ENCODE peak calls at places on chromosomes 5 and 9, in nine cellular contexts. M is left ventricle myocardium inferior; K is heart left ventricle; Z is neural progenitor cell; Y is ovary; D is CD4-positive, alpha-beta T cell; E is Peyer's patch; F is suprapubic skin; V is uterus. I is an unnamed sample.

GRCh38 chr5:96967400-96967799 is 31.5 kb downstream of the LNPEP start:
- DNase-seq in M (no peak), K (no peak), Z (no peak), Y (no peak), D (no peak), E (no peak), F (no peak), V (no peak), I (no peak)

GRCh38 chr9:108622467-108622866 is 233.3 kb downstream of the ACTL7B start:
- DNase-seq in M (no peak), K (no peak), Z (no peak), Y (no peak), D (no peak), E (no peak), F (no peak), V (no peak), I (no peak)

GRCh38 chr9:374726-375125 is 160.1 kb downstream of the DOCK8 start:
- DNase-seq in M (no peak), K (no peak), Z (no peak), Y (no peak), D (no peak), E (no peak), F (no peak), V (no peak), I (no peak)

GRCh38 chr5:77852068-77852513 is 76.0 kb upstream of the TBCA start:
- DNase-seq in M (no peak), K (no peak), Z (no peak), Y (no peak), D (no peak), E (no peak), F (no peak), V (no peak), I (no peak)

GRCh38 chr5:150283904-150284303 is 5.7 kb downstream of the CAMK2A start:
- DNase-seq in M (no peak), K (no peak), Z (no peak), Y (no peak), D (no peak), E (no peak), F (no peak), V (no peak), I (no peak)

GRCh38 chr5:138653502-138653901 is 78.3 kb upstream of the HSPA9 start:
- DNase-seq in M (no peak), K (no peak), Z (no peak), Y (no peak), D (no peak), E (no peak), F (no peak), V (no peak), I (no peak)

GRCh38 chr5:173196133-173196952 is 38.7 kb downstream of the NKX2-5 start:
- DNase-seq in M (peak; percentile 50), K (peak; percentile 32), Z (no peak), Y (no peak), D (no peak), E (no peak), F (no peak), V (no peak), I (no peak)

GRCh38 chr5:181188700-181189362 is 16.2 kb downstream of the TRIM7 start:
- DNase-seq in M (peak; percentile 57), K (peak; percentile 79), Z (peak; percentile 86), Y (peak; percentile 76), D (peak; percentile 77), E (peak; percentile 82), F (peak; percentile 88), V (peak; percentile 78), I (peak; percentile 73)

GRCh38 chr5:143002459-143003327 is 232.5 kb downstream of the ARHGAP26 start:
- DNase-seq in M (no peak), K (peak; percentile 41), Z (peak; percentile 30), Y (no peak), D (peak; percentile 41), E (no peak), F (no peak), V (no peak), I (peak; percentile 35)

GRCh38 chr9:132662152-132662945 is 7.4 kb downstream of the DDX31 start:
- DNase-seq in M (no peak), K (no peak), Z (no peak), Y (no peak), D (no peak), E (no peak), F (no peak), V (no peak), I (no peak)

GRCh38 chr9:76576344-76576743 is 117.4 kb downstream of the GCNT1 start:
- DNase-seq in M (no peak), K (peak; percentile 25), Z (no peak), Y (no peak), D (peak; percentile 24), E (no peak), F (no peak), V (no peak), I (peak; percentile 58)

GRCh38 chr5:57499262-57500050 is 16.8 kb upstream of the ACTBL2 start:
- DNase-seq in M (no peak), K (peak; percentile 31), Z (peak; percentile 70), Y (no peak), D (no peak), E (no peak), F (no peak), V (no peak), I (no peak)

GRCh38 chr5:154058055-154059038 is 19.6 kb downstream of the MFAP3 start:
- DNase-seq in M (no peak), K (no peak), Z (no peak), Y (no peak), D (no peak), E (no peak), F (no peak), V (no peak), I (no peak)
- H3K27ac ChIP-seq in M (no peak overlapping the region), K (no peak overlapping the region), Z (no peak overlapping the region), Y (no peak overlapping the region), D (no peak overlapping the region), E (no peak overlapping the region), F (no peak overlapping the region), V (no peak overlapping the region), I (no peak overlapping the region)

GRCh38 chr5:80655231-80655784 is 525 bp upstream of the DHFR start:
- DNase-seq in M (no peak), K (no peak), Z (no peak), Y (no peak), D (no peak), E (no peak), F (no peak), V (no peak), I (no peak)

GRCh38 chr5:80654054-80654390 is 430 bp upstream of the MSH3 start:
- DNase-seq in M (no peak), K (no peak), Z (peak; percentile 35), Y (no peak), D (no peak), E (peak; percentile 83), F (no peak), V (no peak), I (peak; percentile 20)

GRCh38 chr5:80659111-80659510 is 4.3 kb upstream of the DHFR start:
- DNase-seq in M (no peak), K (no peak), Z (no peak), Y (no peak), D (no peak), E (no peak), F (no peak), V (no peak), I (no peak)

GRCh38 chr5:80654391-80655230 is at the start of the genes DHFR and MSH3:
- DNase-seq in M (peak; percentile 91), K (peak; percentile 85), Z (peak; percentile 95), Y (peak; percentile 93), D (peak; percentile 87), E (peak; percentile 93), F (peak; percentile 88), V (peak; percentile 85), I (peak; percentile 88)

DNA sequence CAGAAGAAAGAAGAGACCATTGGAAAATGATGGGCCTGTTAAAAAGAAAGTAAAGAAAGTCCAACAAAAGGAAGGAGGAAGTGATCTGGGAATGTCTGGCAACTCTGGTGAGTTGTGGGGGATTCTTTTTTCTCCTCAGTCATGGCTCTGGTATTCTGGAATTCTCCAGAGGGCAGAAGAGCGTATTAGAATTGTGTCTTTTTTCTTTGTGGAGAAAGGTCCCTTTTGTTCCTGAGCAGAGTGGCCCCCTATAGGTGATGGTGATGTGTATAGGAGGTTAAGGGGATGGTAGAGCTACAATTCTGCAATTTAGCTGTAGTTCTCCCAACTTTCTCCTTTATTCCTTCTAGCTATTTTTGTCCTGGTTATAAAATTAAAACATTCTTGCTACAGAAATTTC is 1.6 kb upstream of the DHFR start:
- DNase-seq in M (no peak), K (no peak), Z (no peak), Y (no peak), D (no peak), E (no peak), F (no peak), V (no peak), I (no peak)
- TF ChIP-seq CTCF in M (no peak), K (no peak), Z (peak; percentile 36), Y (no peak), D (no peak), E (no peak), F (no peak), V (no peak), I (no peak)

DNA sequence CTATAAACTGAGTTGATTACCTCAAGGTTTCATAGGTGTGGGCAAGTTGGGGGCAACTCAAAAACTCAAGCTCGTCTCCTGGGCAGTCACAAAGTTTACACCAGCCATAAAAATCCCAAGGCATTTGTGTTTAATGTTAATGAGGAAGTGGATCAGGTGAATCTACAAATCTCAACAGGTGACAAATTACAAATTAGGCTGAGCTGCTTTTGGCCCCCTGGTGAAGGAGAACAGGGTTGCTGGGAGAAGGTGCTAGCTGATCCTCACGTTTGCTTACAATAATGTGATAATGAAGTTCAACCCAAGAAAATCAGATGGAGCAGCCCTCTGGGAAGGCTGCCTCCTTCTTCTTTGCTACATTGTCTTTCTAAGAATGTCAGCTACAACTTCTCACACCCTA is 488.4 kb upstream of the DMAC1 start:
- DNase-seq in M (no peak), K (no peak), Z (no peak), Y (no peak), D (no peak), E (no peak), F (no peak), V (no peak), I (no peak)
- H3K9me3 ChIP-seq in M (no peaks in the 10 kb centered on the region), K (no peaks in the 10 kb centered on the region), Z (no peaks in the 10 kb centered on the region), Y (no peaks in the 10 kb centered on the region), D (no peaks in the 10 kb centered on the region), E (no peaks in the 10 kb centered on the region), F (no peaks in the 10 kb centered on the region), V (no peaks in the 10 kb centered on the region), I (no peaks in the 10 kb centered on the region)

GRCh38 chr5:78908173-78908901 is 76.8 kb downstream of the ARSB start:
- DNase-seq in M (peak; percentile 68), K (peak; percentile 79), Z (peak; percentile 84), Y (no peak), D (no peak), E (peak; percentile 56), F (no peak), V (no peak), I (peak; percentile 76)
- H3K27ac ChIP-seq in M (peak overlapping the region; percentile 79), K (peak overlapping the region; percentile 66), Z (peak overlapping the region; percentile 8), Y (no peak overlapping the region), D (no peak overlapping the region), E (no peak overlapping the region), F (peak overlapping the region; percentile 36), V (peak overlapping the region; percentile 56), I (no peak overlapping the region)